ENCODE peak calls at places on chromosomes 11 and 22, in ten cellular contexts. L is pancreas, M is B cell, Q is SW 1271, Y is neural crest cell, J is lower lobe of right lung, F is MG63, I is stomach, G is fibroblast of lung, B is NCI-H226. V is an unnamed sample.

GRCh38 chr11:2211113-2211971 is 39.7 kb upstream of the TH start:
- DNase-seq in F (no peak), Y (no peak), B (no peak), M (no peak), I (peak; percentile 76), Q (no peak), J (no peak), L (peak; percentile 78), G (no peak), V (no peak)

GRCh38 chr11:112526699-112527410 is 266.2 kb upstream of the PLET1 start:
- DNase-seq in Y (no peak), I (no peak), Q (no peak), M (no peak), B (peak; percentile 88), J (no peak), G (no peak), L (no peak), F (peak; percentile 66), V (no peak)

GRCh38 chr11:46381046-46381835 is at the start of gene MDK:
- DNase-seq in F (no peak), L (peak; percentile 35), I (peak; percentile 48), M (peak; percentile 67), G (no peak), B (no peak), Q (no peak), Y (peak; percentile 56), J (peak; percentile 59), V (peak; percentile 10)

GRCh38 chr22:41367039-41367679 is 14.6 kb upstream of the TEF start:
- DNase-seq in I (peak; percentile 98), M (no peak), L (peak; percentile 99), B (peak; percentile 91), J (peak; percentile 97), F (peak; percentile 99), Q (no peak), G (peak; percentile 96), Y (peak; percentile 16), V (peak; percentile 47)

GRCh38 chr22:21970800-21971617 is 11.6 kb downstream of the TOP3B start:
- DNase-seq in G (no peak), F (no peak), L (no peak), I (no peak), Q (no peak), J (no peak), B (no peak), M (no peak), Y (no peak), V (no peak)

GRCh38 chr22:32558681-32559355 is 84.2 kb downstream of the FBXO7 start:
- DNase-seq in Q (no peak), F (peak; percentile 98), B (peak; percentile 65), J (no peak), L (peak; percentile 33), I (peak; percentile 46), Y (no peak), G (peak; percentile 88), M (no peak), V (peak; percentile 86)

GRCh38 chr11:130426223-130427048 is 2.0 kb downstream of the ADAMTS8 start:
- DNase-seq in B (no peak), I (no peak), Y (no peak), M (no peak), F (no peak), J (no peak), G (no peak), L (no peak), Q (no peak), V (no peak)

GRCh38 chr11:17606206-17607082 is 59.4 kb downstream of the OTOG start:
- DNase-seq in B (no peak), Q (no peak), J (no peak), L (no peak), M (no peak), Y (no peak), I (no peak), G (no peak), F (no peak), V (no peak)

GRCh38 chr22:41358927-41359326 is 22.8 kb upstream of the TEF start:
- DNase-seq in L (no peak), M (no peak), F (no peak), J (no peak), B (no peak), G (no peak), Q (no peak), Y (no peak), I (no peak), V (no peak)

GRCh38 chr11:60504219-60504618 is 11.0 kb upstream of the MS4A13 start:
- DNase-seq in B (no peak), I (no peak), F (no peak), Q (no peak), M (no peak), L (no peak), G (no peak), Y (no peak), J (no peak), V (no peak)